ENCODE peak calls at places on chromosomes 3 and 15, in seven cellular contexts. U, S, R, M, X, F and P are unnamed samples.
A peak's percentile ranks its signal among the peaks of the same experiment; 100 is the strongest.

GRCh38 chr3:155382396-155383042 is 89.0 kb upstream of the STRIT1 start:
- DNase-seq in F (peak; percentile 87), X (peak; percentile 54), S (peak; percentile 77), U (peak; percentile 23), M (no peak), R (peak; percentile 72), P (peak; percentile 61)

GRCh38 chr3:5366746-5367145 is 179.2 kb downstream of the EDEM1 start:
- DNase-seq in M (no peak), S (no peak), F (no peak), X (no peak), U (no peak), R (no peak), P (no peak)

GRCh38 chr15:76696840-76697239 is 208.3 kb downstream of the SCAPER start:
- DNase-seq in F (no peak), R (no peak), M (no peak), U (no peak), S (no peak), X (no peak), P (no peak)

GRCh38 chr3:61704807-61705206 is 143.4 kb downstream of the PTPRG start:
- DNase-seq in U (no peak), F (no peak), X (no peak), M (no peak), S (no peak), R (no peak), P (no peak)

GRCh38 chr15:74962671-74963070 is 6.1 kb upstream of the RPP25 start:
- DNase-seq in M (no peak), R (no peak), U (no peak), X (no peak), S (no peak), F (no peak), P (no peak)

GRCh38 chr3:37861540-37862051 is at the start of gene CTDSPL:
- DNase-seq in R (no peak), X (peak; percentile 31), F (peak; percentile 78), U (peak; percentile 75), S (peak; percentile 56), M (no peak), P (peak; percentile 79)

GRCh38 chr3:52281980-52282801 is 3.7 kb upstream of the WDR82 start:
- DNase-seq in F (peak; percentile 12), X (no peak), U (no peak), M (no peak), R (peak; percentile 14), S (no peak), P (no peak)

GRCh38 chr15:40555876-40556275 is 9.0 kb downstream of the CCDC32 start:
- DNase-seq in M (no peak), U (no peak), F (no peak), S (no peak), X (no peak), R (no peak), P (no peak)

GRCh38 chr15:94246016-94246415 is 14.7 kb downstream of the MCTP2 start:
- DNase-seq in S (no peak), M (no peak), X (no peak), U (no peak), F (no peak), R (no peak), P (no peak)

GRCh38 chr3:118817748-118818165 is 216.9 kb downstream of the IGSF11 start:
- DNase-seq in F (no peak), S (no peak), M (no peak), X (peak; percentile 7), R (peak; percentile 54), U (no peak), P (no peak)

GRCh38 chr3:49469037-49469875 is 811 bp upstream of the DAG1 start:
- DNase-seq in M (peak; percentile 31), X (peak; percentile 66), F (peak; percentile 87), S (peak; percentile 82), R (peak; percentile 48), U (peak; percentile 80), P (peak; percentile 93)

GRCh38 chr3:49471856-49472495 is 1.9 kb downstream of the DAG1 start:
- DNase-seq in U (no peak), X (no peak), R (no peak), S (peak; percentile 43), M (no peak), F (no peak), P (no peak)

GRCh38 chr3:49469876-49470713 is at the start of gene DAG1:
- DNase-seq in S (peak; percentile 98), R (peak; percentile 95), F (peak; percentile 99), M (peak; percentile 94), U (peak; percentile 99), X (peak; percentile 98), P (peak; percentile 100)

GRCh38 chr3:49466047-49466446 is 4.0 kb upstream of the DAG1 start:
- DNase-seq in S (no peak), R (no peak), U (no peak), M (no peak), F (no peak), X (no peak), P (no peak)

GRCh38 chr3:49470714-49471420 is 800 bp downstream of the DAG1 start:
- DNase-seq in F (no peak), X (no peak), M (no peak), S (no peak), U (no peak), R (no peak), P (no peak)
- TF ChIP-seq CTCF in F (no peak), X (no peak), M (no peak), S (no peak), U (no peak), R (no peak), P (no peak)

GRCh38 chr3:128787256-128788253 is 61.6 kb downstream of the RAB7A start:
- DNase-seq in S (no peak), U (no peak), R (peak; percentile 69), X (no peak), F (no peak), M (no peak), P (no peak)
- H3K27ac ChIP-seq in S (peak overlapping the region; percentile 78), U (no peak overlapping the region), R (peak overlapping the region; percentile 6), X (no peak overlapping the region), F (no peak overlapping the region), M (no peak overlapping the region), P (no peak overlapping the region)

GRCh38 chr3:141441381-141442365 is 45.2 kb upstream of the RASA2 start:
- DNase-seq in X (peak; percentile 60), S (peak; percentile 71), U (peak; percentile 60), F (peak; percentile 85), M (no peak), R (peak; percentile 80), P (peak; percentile 86)
- TF ChIP-seq CTCF in X (peak; percentile 85), S (peak; percentile 86), U (peak; percentile 35), F (peak; percentile 89), M (peak; percentile 89), R (peak; percentile 89), P (peak; percentile 81)

GRCh38 chr3:19598870-19599269 is 335.1 kb downstream of the EFHB start:
- DNase-seq in U (no peak), S (no peak), F (no peak), R (no peak), X (no peak), M (no peak), P (no peak)

GRCh38 chr3:19596408-19596807 is 337.6 kb downstream of the EFHB start:
- DNase-seq in U (no peak), M (no peak), S (no peak), R (no peak), F (no peak), X (no peak), P (no peak)

DNA sequence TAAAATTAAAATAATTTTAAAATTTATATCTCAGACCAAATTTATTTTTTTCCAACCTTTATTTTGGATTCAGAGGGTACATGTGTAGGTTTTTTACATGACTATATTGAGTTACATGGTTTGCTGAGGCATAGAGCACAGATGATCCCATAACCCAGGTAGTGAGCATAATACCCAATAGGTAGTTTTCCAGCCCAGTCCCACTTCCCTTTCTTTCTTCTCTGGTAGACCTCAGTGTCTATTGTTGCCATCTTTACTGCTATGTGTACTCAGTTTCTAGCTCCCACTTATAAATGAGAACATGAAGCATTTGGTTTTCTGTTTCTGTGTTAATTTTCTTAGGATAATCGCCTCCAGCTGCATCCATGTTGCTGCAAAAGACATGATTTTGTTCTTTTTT is 338.1 kb downstream of the EFHB start:
- DNase-seq in F (no peak), S (no peak), R (no peak), U (no peak), M (no peak), X (no peak), P (no peak)
- H3K27ac ChIP-seq in F (no peak overlapping the region), S (no peak overlapping the region), R (no peak overlapping the region), U (no peak overlapping the region), M (no peak overlapping the region), X (no peak overlapping the region), P (no peak overlapping the region)

GRCh38 chr3:123781571-123782275 is 102.4 kb downstream of the MYLK start:
- DNase-seq in U (no peak), S (no peak), F (no peak), M (no peak), R (no peak), X (no peak), P (no peak)

GRCh38 chr3:123780656-123781055 is 103.5 kb downstream of the MYLK start:
- DNase-seq in X (no peak), U (no peak), S (no peak), R (no peak), F (no peak), M (no peak), P (no peak)

GRCh38 chr3:123782488-123782887 is 101.6 kb downstream of the MYLK start:
- DNase-seq in X (no peak), R (no peak), M (no peak), U (no peak), S (no peak), F (no peak), P (no peak)

GRCh38 chr3:123779646-123780231 is 104.4 kb downstream of the MYLK start:
- DNase-seq in S (no peak), M (no peak), U (no peak), R (no peak), F (no peak), X (no peak), P (no peak)

DNA sequence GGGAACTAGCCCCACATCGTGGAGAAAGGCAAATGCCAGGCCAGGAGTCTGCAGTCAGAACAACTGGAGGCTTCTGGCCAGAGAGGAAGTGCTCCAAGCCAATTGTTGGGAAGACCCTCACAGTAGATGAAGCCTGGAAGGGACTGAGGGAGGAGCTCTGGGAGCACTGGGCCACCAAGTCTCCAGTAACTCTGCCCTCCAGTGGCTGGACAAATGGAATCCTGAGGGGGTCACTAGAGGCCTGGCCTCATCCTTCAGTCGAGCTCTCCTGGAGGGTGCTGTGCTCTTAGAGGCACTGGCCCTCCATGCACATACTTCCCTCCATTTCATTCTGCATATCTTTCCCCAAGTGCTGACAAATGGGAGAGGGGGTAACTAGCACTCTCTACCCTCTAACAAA is 103.0 kb downstream of the MYLK start:
- DNase-seq in R (no peak), U (no peak), M (no peak), F (no peak), S (no peak), X (no peak), P (no peak)
- TF ChIP-seq CTCF in R (peak; percentile 22), U (no peak), M (no peak), F (no peak), S (no peak), X (no peak), P (no peak)

DNA sequence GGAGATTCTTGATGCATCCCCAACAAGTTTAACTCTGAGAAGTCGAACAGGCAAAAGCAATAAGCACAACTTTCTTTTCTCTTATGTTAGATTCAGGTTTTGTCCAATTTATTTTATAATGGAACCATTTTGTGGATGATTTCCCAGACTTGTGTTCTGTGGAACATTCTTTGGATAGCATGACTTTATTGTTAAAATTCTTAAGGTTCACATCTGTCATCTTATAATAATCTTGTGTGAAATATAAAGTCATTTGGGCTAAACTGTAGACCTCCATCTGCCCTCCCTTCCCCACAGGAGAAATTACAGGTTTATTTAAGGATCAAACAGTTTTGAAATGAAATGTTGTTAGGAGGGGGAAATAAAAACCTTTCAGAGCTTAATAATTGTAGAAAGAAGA is 213.8 kb downstream of the LPP start:
- DNase-seq in S (no peak), U (no peak), R (no peak), M (no peak), X (no peak), F (no peak), P (no peak)
- H3K27ac ChIP-seq in S (no peak overlapping the region), U (no peak overlapping the region), R (no peak overlapping the region), M (peak overlapping the region; percentile 37), X (no peak overlapping the region), F (no peak overlapping the region), P (no peak overlapping the region)